ENCODE peak calls at places on chromosomes 1 and 21, in four cellular contexts. T is HCT116, U is sigmoid colon, I is right atrium auricular region. M is an unnamed sample. For H3K4me1 and H3K9me3, the result is how much of the 10 kb centered on the place peaks cover.

GRCh38 chr1:230809205-230809990 is 58.9 kb downstream of the C1orf198 start:
- DNase-seq in I (peak), T (no peak), U (no peak), M (no peak)

GRCh38 chr1:219155140-219155539 is 18.5 kb upstream of the LYPLAL1 start:
- DNase-seq in I (no peak), T (no peak), U (no peak), M (no peak)

GRCh38 chr1:228005511-228006033 is 1.2 kb upstream of the WNT3A start:
- DNase-seq in U (peak), T (no peak), I (peak), M (no peak)

GRCh38 chr1:23368562-23369334 is 888 bp downstream of the ZNF436 start:
- DNase-seq in U (peak), I (peak), T (peak), M (peak)

GRCh38 chr1:181314959-181315358 is 168.4 kb upstream of the CACNA1E start:
- DNase-seq in I (no peak), T (no peak), U (no peak), M (no peak)

GRCh38 chr1:48057249-48057648 is 60.1 kb upstream of the TRABD2B start:
- DNase-seq in T (no peak), I (no peak), U (no peak), M (no peak)

GRCh38 chr1:113811353-113811887 is 856 bp downstream of the RSBN1 start:
- DNase-seq in I (peak), U (no peak), T (no peak), M (peak)

GRCh38 chr1:42735477-42736105 is 4.4 kb downstream of the CLDN19 start:
- DNase-seq in U (no peak), T (no peak), I (no peak), M (no peak)

GRCh38 chr1:227740401-227740960 is 5.2 kb downstream of the SNAP47 start:
- DNase-seq in I (no peak), T (no peak), U (peak), M (no peak)

GRCh38 chr1:174969977-174970376 is 29.8 kb upstream of the CACYBP start:
- DNase-seq in T (no peak), I (no peak), U (no peak), M (no peak)

GRCh38 chr1:165353731-165354671 is 2.5 kb downstream of the LMX1A start:
- DNase-seq in T (no peak), I (no peak), U (no peak), M (no peak)

GRCh38 chr1:61406467-61406866 is 318.5 kb downstream of the TM2D1 start:
- DNase-seq in T (no peak), U (no peak), I (no peak), M (no peak)

GRCh38 chr1:20102875-20103274 is 16.5 kb downstream of the PLA2G2D start:
- DNase-seq in T (no peak), U (no peak), I (no peak), M (peak)

GRCh38 chr1:234372011-234372757 is 1.1 kb upstream of the COA6 start:
- DNase-seq in I (no peak), U (no peak), T (no peak), M (peak)

GRCh38 chr1:78061825-78062523 is 16.2 kb downstream of the GIPC2 start:
- DNase-seq in T (no peak), U (no peak), I (no peak), M (peak)

GRCh38 chr1:24206516-24207394 is 19.7 kb upstream of the IFNLR1 start:
- DNase-seq in I (no peak), U (no peak), T (no peak), M (no peak)

GRCh38 chr1:8151647-8152046 is 125.5 kb upstream of the ERRFI1 start:
- DNase-seq in U (no peak), T (no peak), I (no peak), M (no peak)

GRCh38 chr21:27700974-27701614 is 734.2 kb upstream of the ADAMTS5 start:
- DNase-seq in T (no peak), I (peak), U (peak), M (peak)

GRCh38 chr1:51224255-51224654 is 11.8 kb upstream of the RNF11 start:
- DNase-seq in T (no peak), I (no peak), U (no peak), M (no peak)

GRCh38 chr1:61742620-61743431 is 546 bp downstream of the PATJ start:
- DNase-seq in T (no peak), I (no peak), U (peak), M (peak)

GRCh38 chr1:238991730-238992490 is 394.5 kb upstream of the CHRM3 start:
- DNase-seq in T (no peak), U (no peak), I (no peak), M (peak)

GRCh38 chr1:31769720-31770390 is 5.7 kb upstream of the ADGRB2 start:
- DNase-seq in U (no peak), I (no peak), T (no peak), M (no peak)

GRCh38 chr1:116164890-116165176 is 53.6 kb downstream of the MAB21L3 start:
- DNase-seq in I (no peak), T (no peak), U (no peak), M (no peak)

GRCh38 chr21:32653326-32653901 is 41.2 kb upstream of the CFAP298 start:
- DNase-seq in T (peak), U (no peak), I (no peak), M (peak)

GRCh38 chr21:15775981-15776380 is 46.2 kb downstream of the USP25 start:
- DNase-seq in I (no peak), T (no peak), U (no peak), M (peak)

GRCh38 chr1:8091691-8092090 is 65.6 kb upstream of the ERRFI1 start:
- DNase-seq in I (no peak), T (no peak), U (no peak), M (peak)

GRCh38 chr1:47325530-47325929 is 8.1 kb upstream of the CMPK1 start:
- DNase-seq in T (no peak), U (no peak), I (no peak), M (no peak)

GRCh38 chr1:240946926-240947325 is 335.0 kb upstream of the GREM2 start:
- DNase-seq in U (no peak), T (no peak), I (no peak), M (peak)

GRCh38 chr1:247448107-247448778 is 9.7 kb downstream of the OR2B11 start:
- DNase-seq in T (no peak), U (peak), I (no peak), M (peak)

GRCh38 chr1:181073638-181074037 is 14.9 kb upstream of the IER5 start:
- DNase-seq in I (no peak), U (no peak), T (no peak), M (no peak)

GRCh38 chr1:3000214-3000613 is 21.1 kb upstream of the ACTRT2 start:
- DNase-seq in U (peak), I (no peak), T (no peak), M (no peak)

GRCh38 chr1:54437783-54438182 is 31.6 kb upstream of the SSBP3 start:
- DNase-seq in T (no peak), U (no peak), I (no peak), M (no peak)

DNA sequence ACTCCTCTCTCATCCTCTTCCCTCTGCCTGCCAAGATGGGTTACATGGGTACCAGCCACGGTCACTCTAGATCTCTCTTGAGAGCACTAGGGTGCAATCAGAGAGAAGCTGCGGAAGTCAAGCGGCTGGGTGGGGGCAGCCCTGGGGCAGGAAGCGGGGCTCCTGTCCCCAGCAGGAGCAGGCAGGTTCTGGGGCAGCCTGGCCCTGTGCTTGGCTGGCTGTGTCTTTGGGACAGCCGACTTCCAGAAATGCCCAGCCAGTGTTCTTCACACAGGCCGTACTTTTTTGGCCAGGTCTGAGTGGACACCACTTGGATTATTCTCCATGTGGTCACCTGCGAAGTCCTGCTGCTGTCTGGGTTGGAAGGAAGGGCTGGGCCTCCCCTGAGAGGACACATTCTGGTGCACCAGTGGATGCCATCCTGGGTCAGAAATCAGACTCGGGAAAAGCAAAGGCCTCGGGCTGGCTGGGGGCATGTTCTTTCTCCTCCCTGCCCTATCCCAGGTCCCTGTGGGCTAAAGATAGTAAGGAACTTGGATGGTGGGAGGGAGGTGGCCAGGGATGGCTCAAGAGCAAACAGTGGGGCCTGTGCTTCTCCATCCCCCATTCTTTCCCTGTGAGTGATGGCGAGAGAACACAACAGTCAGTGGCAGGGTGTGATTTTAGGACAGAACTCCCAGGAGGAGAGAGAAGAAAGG is 93.7 kb downstream of the ITPKB start:
- DNase-seq in U (peak), I (no peak), T (no peak), M (no peak)
- H3K4me1 ChIP-seq in U (half or more), I (under half), T (under half), M (under half)

DNA sequence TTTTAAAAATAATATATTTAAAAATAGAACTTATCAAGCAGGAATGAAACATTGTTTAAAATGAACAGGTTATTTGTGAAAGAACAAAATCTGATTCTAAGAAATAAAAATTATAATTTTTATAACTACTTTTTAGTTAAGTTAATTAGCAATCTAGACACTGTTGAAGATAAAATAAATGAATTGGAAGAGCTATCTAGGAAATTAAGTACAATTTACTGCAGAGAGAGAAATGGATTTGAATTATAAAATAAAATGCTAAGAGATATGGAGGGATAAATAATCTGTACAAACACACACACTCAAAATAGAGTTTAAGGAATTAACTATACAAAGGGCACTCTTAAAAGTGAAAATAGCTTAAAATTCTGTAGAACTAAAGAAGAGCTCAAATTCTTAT is 1123.1 kb downstream of the PLA2G4A start:
- DNase-seq in I (no peak), T (no peak), U (no peak), M (no peak)
- H3K9me3 ChIP-seq in I (under half), T (under half), U (under half), M (under half)

DNA sequence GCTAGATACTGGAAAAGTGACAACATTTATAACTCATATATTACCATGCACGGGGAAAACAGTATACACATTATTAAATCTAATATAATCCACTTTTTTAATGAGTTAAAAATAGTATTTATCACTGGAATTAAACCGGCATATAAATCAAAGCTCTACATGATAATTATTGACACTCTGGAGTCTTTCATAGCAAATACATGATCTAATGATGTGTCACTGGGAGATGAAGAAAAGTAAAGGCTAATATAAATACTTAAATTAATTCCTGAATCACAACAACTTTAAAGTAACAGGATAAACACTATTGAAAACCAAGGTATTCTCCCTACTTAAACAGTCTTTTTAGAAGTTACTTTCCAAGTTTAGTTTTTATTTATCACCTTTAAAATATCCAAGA is 52.4 kb upstream of the ASPM start:
- DNase-seq in I (no peak), T (no peak), U (no peak), M (no peak)
- H3K4me3 ChIP-seq in I (peak), T (no peak), U (no peak), M (peak)

GRCh38 chr1:12144969-12145368 is 21.8 kb upstream of the TNFRSF1B start:
- DNase-seq in I (no peak), U (no peak), T (no peak), M (no peak)
- H3K4me1 ChIP-seq in I (under half), U (under half), T (under half), M (under half)

GRCh38 chr1:49294539-49294938 is 517.8 kb upstream of the BEND5 start:
- DNase-seq in T (no peak), U (no peak), I (no peak), M (no peak)
- H3K9me3 ChIP-seq in T (under half), U (under half), I (under half), M (under half)

GRCh38 chr1:187267745-187268277 is 439.1 kb downstream of the PLA2G4A start:
- DNase-seq in U (no peak), T (peak), I (no peak), M (no peak)
- H3K4me3 ChIP-seq in U (no peak), T (no peak), I (no peak), M (no peak)

DNA sequence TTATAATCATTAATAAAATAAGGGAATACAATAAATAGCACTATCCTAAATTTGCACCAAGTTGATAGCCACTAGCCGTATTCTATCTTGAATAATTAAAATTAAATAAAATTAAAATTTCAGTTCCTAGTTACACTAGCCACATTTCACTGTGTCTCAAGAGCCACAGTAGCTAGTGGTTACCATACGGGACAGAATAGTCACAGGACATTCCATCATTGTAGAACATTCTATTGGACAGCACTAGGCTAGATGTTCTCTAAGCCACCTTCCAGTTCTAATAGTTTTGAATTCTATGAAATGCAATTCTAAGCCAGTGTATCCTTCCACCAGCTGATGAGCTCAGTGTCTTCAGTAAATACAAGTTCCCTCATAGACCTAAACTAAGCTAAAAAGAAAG is 71.1 kb upstream of the GOLT1A start:
- DNase-seq in U (no peak), T (no peak), I (no peak), M (no peak)
- H3K4me1 ChIP-seq in U (under half), T (under half), I (half or more), M (under half)

GRCh38 chr1:93710499-93710898 is 28.9 kb upstream of the BCAR3 start:
- DNase-seq in U (no peak), I (no peak), T (no peak), M (no peak)
- H3K9me3 ChIP-seq in U (under half), I (under half), T (under half), M (under half)

GRCh38 chr21:39392296-39392695 is 43.4 kb upstream of the HMGN1 start:
- DNase-seq in I (no peak), U (no peak), T (no peak), M (no peak)
- H3K4me3 ChIP-seq in I (no peak), U (no peak), T (no peak), M (no peak)

M was measured in adipocyte.